ENCODE peak calls at places on chromosomes 2 and 18, in six cellular contexts. T is astrocyte, J is fibroblast of lung, Z is foreskin keratinocyte, P is GM06990, H is GM12865. M is an unnamed sample.
A peak's percentile ranks its signal among the peaks of the same experiment; 100 is the strongest.

GRCh38 chr2:190881480-190882326 is 1.1 kb downstream of the GLS start:
- DNase-seq in T (peak; percentile 68), J (peak; percentile 79), Z (peak; percentile 73), P (peak; percentile 80), H (peak; percentile 92), M (peak; percentile 63)

GRCh38 chr2:28821295-28821958 is 10.8 kb downstream of the SPDYA start:
- DNase-seq in T (peak; percentile 35), J (peak; percentile 47), Z (peak; percentile 21), P (peak; percentile 22), H (peak; percentile 78), M (peak; percentile 36)

GRCh38 chr2:191574232-191574631 is 103.7 kb upstream of the NABP1 start:
- DNase-seq in T (peak; percentile 18), J (peak; percentile 47), Z (no peak), P (no peak), H (no peak), M (no peak)

GRCh38 chr2:113075600-113075999 is 7.8 kb downstream of the IL1F10 start:
- DNase-seq in T (no peak), J (no peak), Z (no peak), P (no peak), H (no peak), M (no peak)

GRCh38 chr2:156845806-156846558 is 409.8 kb downstream of the GPD2 start:
- DNase-seq in T (peak; percentile 5), J (peak; percentile 3), Z (no peak), P (no peak), H (no peak), M (no peak)

GRCh38 chr18:74217476-74218143 is 69.3 kb downstream of the TIMM21 start:
- DNase-seq in T (no peak), J (no peak), Z (no peak), P (no peak), H (no peak), M (no peak)

GRCh38 chr2:9519250-9519649 is 36.4 kb downstream of the ADAM17 start:
- DNase-seq in T (peak; percentile 42), J (peak; percentile 48), Z (no peak), P (no peak), H (no peak), M (no peak)

GRCh38 chr2:164840930-164841718 is 499 bp downstream of the COBLL1 start:
- DNase-seq in T (peak; percentile 47), J (peak; percentile 71), Z (peak; percentile 37), P (peak; percentile 28), H (peak; percentile 39), M (peak; percentile 64)

GRCh38 chr2:187580462-187581124 is 26.4 kb upstream of the TFPI start:
- DNase-seq in T (peak; percentile 66), J (peak; percentile 75), Z (no peak), P (peak; percentile 18), H (peak; percentile 55), M (peak; percentile 7)

GRCh38 chr18:6315556-6316331 is 99.0 kb downstream of the L3MBTL4 start:
- DNase-seq in T (no peak), J (no peak), Z (no peak), P (no peak), H (peak; percentile 30), M (no peak)
- TF ChIP-seq CTCF in T (no peak), J (no peak), Z (no peak), P (no peak), H (no peak), M (no peak)

GRCh38 chr2:119220720-119221301 is 2.8 kb upstream of the STEAP3 start:
- DNase-seq in T (no peak), J (no peak), Z (no peak), P (no peak), H (no peak), M (no peak)
- TF ChIP-seq CTCF in T (no peak), J (no peak), Z (no peak), P (no peak), H (no peak), M (no peak)

DNA sequence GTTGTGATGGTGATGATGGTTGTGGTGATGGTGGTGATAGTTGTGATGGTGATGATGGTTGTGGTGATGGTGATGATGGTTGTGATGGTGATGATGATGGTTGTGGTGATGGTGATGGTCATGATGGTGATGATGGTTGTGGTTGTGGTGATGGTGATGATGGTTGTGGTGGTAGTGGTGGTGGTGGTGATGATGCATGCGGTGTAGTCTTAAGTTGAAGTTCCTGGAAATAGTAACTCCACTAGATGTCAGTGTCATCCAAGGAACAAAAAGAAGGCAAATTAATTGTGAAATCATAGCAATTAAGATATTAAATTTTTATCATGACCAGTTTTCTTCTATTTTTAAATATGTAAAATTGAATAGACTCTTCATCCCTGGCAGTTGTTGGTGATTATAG is 309.2 kb downstream of the AGAP1 start:
- DNase-seq in T (peak; percentile 5), J (peak; percentile 9), Z (no peak), P (no peak), H (no peak), M (no peak)
- TF ChIP-seq CTCF in T (peak; percentile 23), J (no peak), Z (peak; percentile 55), P (no peak), H (no peak), M (no peak)

DNA sequence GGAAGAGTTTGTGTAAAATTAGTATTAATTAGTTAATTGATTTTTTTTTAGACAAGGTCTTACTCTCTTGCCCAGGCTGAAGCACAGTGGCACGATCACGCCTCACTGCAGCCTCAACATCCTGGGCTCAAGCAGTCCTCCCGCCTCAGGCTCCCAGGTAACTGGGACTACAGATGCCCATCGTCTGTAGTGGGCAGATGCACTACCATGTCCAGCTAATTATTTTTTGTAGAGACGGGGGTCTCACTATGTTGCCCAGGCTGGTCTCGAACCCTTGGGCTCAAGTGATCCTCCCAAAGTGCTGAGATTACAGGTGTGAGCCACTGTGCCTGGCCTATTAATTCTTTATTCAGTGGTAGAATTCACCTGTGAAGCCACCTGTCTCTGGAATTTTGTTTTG is 41.1 kb downstream of the UBE2F start:
- DNase-seq in T (no peak), J (no peak), Z (no peak), P (no peak), H (no peak), M (no peak)
- TF ChIP-seq CTCF in T (no peak), J (no peak), Z (no peak), P (no peak), H (no peak), M (no peak)

M was measured in GM13977.